ENCODE peak calls at places on chromosome 3, in seven cellular contexts. I is K562, B is H1, Y is GM12891, H is HepG2, T is GM12878, S is SK-N-SH. U is an unnamed sample.

GRCh38 chr3:185656321-185656840 is 70.3 kb downstream of the SENP2 start:
- DNase-seq in B (no peak), T (no peak), H (no peak), Y (no peak), S (no peak), I (no peak), U (no peak)

GRCh38 chr3:106534206-106534605 is 665.4 kb upstream of the CBLB start:
- DNase-seq in B (no peak), H (no peak), Y (no peak), T (no peak), S (no peak), I (no peak), U (no peak)

GRCh38 chr3:148962513-148962912 is 28.8 kb upstream of the GYG1 start:
- DNase-seq in I (peak), S (no peak), Y (no peak), T (no peak), H (peak), B (peak), U (no peak)

GRCh38 chr3:130916507-130917167 is 22.8 kb downstream of the ATP2C1 start:
- DNase-seq in H (no peak), T (no peak), Y (no peak), I (no peak), S (no peak), B (no peak), U (no peak)

GRCh38 chr3:30308131-30308530 is 298.3 kb upstream of the TGFBR2 start:
- DNase-seq in B (no peak), T (no peak), H (no peak), I (no peak), S (no peak), Y (no peak), U (no peak)

GRCh38 chr3:11509175-11510000 is 134.3 kb downstream of the VGLL4 start:
- DNase-seq in Y (no peak), S (peak), T (no peak), I (peak), B (peak), H (peak), U (no peak)

GRCh38 chr3:192133271-192133670 is 594.1 kb downstream of the FGF12 start:
- DNase-seq in B (no peak), T (no peak), Y (no peak), S (no peak), H (no peak), I (no peak), U (no peak)

GRCh38 chr3:25007974-25008658 is 419.9 kb upstream of the RARB start:
- DNase-seq in S (no peak), T (peak), Y (no peak), H (no peak), B (no peak), I (no peak), U (no peak)

GRCh38 chr3:19811689-19812088 is 122.3 kb downstream of the EFHB start:
- DNase-seq in S (peak), T (no peak), H (no peak), I (peak), Y (no peak), B (no peak), U (no peak)

GRCh38 chr3:121894191-121894990 is at the start of gene SLC15A2:
- DNase-seq in H (no peak), S (no peak), I (no peak), Y (no peak), B (no peak), T (no peak), U (no peak)

GRCh38 chr3:150094150-150094932 is 123.6 kb upstream of the PFN2 start:
- DNase-seq in B (no peak), H (no peak), T (no peak), Y (no peak), I (no peak), S (no peak), U (no peak)

GRCh38 chr3:61444794-61445193 is 116.6 kb upstream of the PTPRG start:
- DNase-seq in B (no peak), I (no peak), T (no peak), S (no peak), H (no peak), Y (no peak), U (no peak)

GRCh38 chr3:150497956-150498355 is 48.3 kb downstream of the SERP1 start:
- DNase-seq in Y (no peak), B (no peak), S (no peak), I (peak), H (no peak), T (no peak), U (no peak)

GRCh38 chr3:143563786-143564185 is 284.5 kb downstream of the SLC9A9 start:
- DNase-seq in B (no peak), S (no peak), I (peak), Y (no peak), H (no peak), T (no peak), U (no peak)

GRCh38 chr3:149494759-149495580 is 20.5 kb downstream of the TM4SF4 start:
- DNase-seq in B (no peak), S (no peak), I (no peak), Y (no peak), T (no peak), H (no peak), U (no peak)

GRCh38 chr3:36193448-36193847 is 186.9 kb upstream of the STAC start:
- DNase-seq in T (no peak), I (no peak), H (no peak), B (no peak), Y (no peak), S (no peak), U (no peak)

GRCh38 chr3:194689493-194689901 is 3.8 kb downstream of the FAM43A start:
- DNase-seq in I (no peak), S (no peak), B (no peak), H (no peak), Y (no peak), T (no peak), U (no peak)

GRCh38 chr3:10790713-10791112 is 25.3 kb upstream of the SLC6A11 start:
- DNase-seq in B (no peak), Y (no peak), S (no peak), T (no peak), I (no peak), H (no peak), U (no peak)

GRCh38 chr3:5787863-5788488 is 600.5 kb downstream of the EDEM1 start:
- DNase-seq in T (no peak), S (peak), I (no peak), B (no peak), H (no peak), Y (no peak), U (no peak)

GRCh38 chr3:76352848-76353130 is 567.4 kb upstream of the ZNF717 start:
- DNase-seq in H (no peak), Y (no peak), I (no peak), B (no peak), T (no peak), S (no peak), U (no peak)

GRCh38 chr3:195705081-195705991 is 15.4 kb upstream of the MUC20 start:
- DNase-seq in H (no peak), S (no peak), Y (no peak), B (no peak), T (no peak), I (peak), U (no peak)

GRCh38 chr3:194089357-194090177 is 46.4 kb upstream of the HES1 start:
- DNase-seq in B (no peak), S (no peak), Y (peak), T (no peak), I (peak), H (peak), U (no peak)

GRCh38 chr3:138389841-138390581 is 41.6 kb downstream of the MRAS start:
- DNase-seq in I (no peak), B (no peak), Y (no peak), S (no peak), H (peak), T (no peak), U (no peak)

GRCh38 chr3:175751089-175751488 is 892.0 kb downstream of the NAALADL2 start:
- DNase-seq in H (no peak), I (no peak), T (no peak), Y (no peak), S (no peak), B (no peak), U (no peak)

GRCh38 chr3:42052867-42053351 is 38.2 kb upstream of the TRAK1 start:
- DNase-seq in B (no peak), H (peak), I (no peak), S (no peak), T (no peak), Y (no peak), U (no peak)

GRCh38 chr3:51389423-51390183 is 1.5 kb upstream of the RBM15B start:
- DNase-seq in S (peak), B (peak), I (peak), Y (no peak), T (no peak), H (peak), U (no peak)

GRCh38 chr3:186717039-186717457 is at the start of gene KNG1:
- DNase-seq in B (no peak), H (peak), I (no peak), Y (no peak), T (no peak), S (no peak), U (no peak)

GRCh38 chr3:72660270-72661114 is 187.8 kb downstream of the SHQ1 start:
- DNase-seq in Y (no peak), B (no peak), I (no peak), S (no peak), H (no peak), T (no peak), U (no peak)

DNA sequence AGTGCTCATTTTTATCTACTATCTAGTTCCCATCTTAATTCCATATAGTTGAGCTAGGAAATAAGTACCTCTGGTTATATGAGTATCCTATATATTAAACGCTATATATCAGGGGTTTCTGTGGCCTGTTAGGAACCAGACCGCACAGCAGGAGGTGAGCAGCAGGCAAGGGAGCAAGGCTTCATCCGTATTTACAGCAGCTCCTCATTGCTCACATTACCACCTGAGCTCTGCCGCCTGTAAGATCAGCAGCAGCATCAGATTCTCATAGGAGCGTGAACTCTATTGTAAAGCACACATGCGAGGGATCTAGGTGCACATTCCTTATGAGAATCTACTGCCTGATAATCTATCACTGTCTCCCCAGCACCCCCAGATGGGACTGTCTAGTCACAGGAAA is 23.0 kb downstream of the GSK3B start:
- DNase-seq in Y (no peak), I (no peak), H (no peak), T (no peak), S (no peak), B (no peak), U (no peak)
- TF ChIP-seq TAF1 in Y (no peak), I (no peak), H (no peak), T (no peak), S (no peak), B (no peak), U (no peak)

GRCh38 chr3:127699946-127700300 is 27.2 kb downstream of the ABTB1 start:
- DNase-seq in I (no peak), B (no peak), H (no peak), Y (no peak), S (no peak), T (no peak), U (no peak)

GRCh38 chr3:127701281-127701792 is 28.6 kb downstream of the ABTB1 start:
- DNase-seq in H (no peak), S (no peak), B (no peak), I (peak), Y (no peak), T (no peak), U (no peak)

GRCh38 chr3:127699098-127699945 is 26.6 kb downstream of the ABTB1 start:
- DNase-seq in I (no peak), B (no peak), H (no peak), T (no peak), Y (no peak), S (no peak), U (no peak)

GRCh38 chr3:127702151-127702578 is 29.4 kb downstream of the ABTB1 start:
- DNase-seq in H (no peak), Y (no peak), I (peak), B (no peak), S (no peak), T (no peak), U (no peak)

DNA sequence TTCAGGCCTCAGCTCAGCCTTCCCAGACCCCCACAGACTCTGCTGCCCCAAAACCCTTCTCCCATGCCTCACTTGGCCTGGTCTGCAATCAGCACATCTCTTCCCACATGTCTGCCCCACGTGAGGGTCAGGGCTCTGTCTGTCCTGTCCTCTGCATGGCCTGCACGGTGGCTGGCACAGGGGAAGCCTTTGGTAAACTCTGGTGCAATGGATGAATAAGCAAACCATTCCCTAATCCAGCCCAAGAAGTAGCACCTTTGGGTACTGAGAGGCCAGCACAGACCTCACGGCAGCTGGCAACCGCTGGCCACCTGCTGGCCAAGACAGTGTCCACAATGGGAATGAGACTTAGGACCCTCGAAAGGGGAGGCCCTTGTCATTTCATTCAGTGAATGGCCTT is 27.7 kb downstream of the ABTB1 start:
- DNase-seq in Y (no peak), I (no peak), H (no peak), T (no peak), S (no peak), B (no peak), U (no peak)
- TF ChIP-seq TAF1 in Y (no peak), I (no peak), H (no peak), T (no peak), S (no peak), B (no peak), U (no peak)

GRCh38 chr3:181691951-181692849 is 19.5 kb upstream of the SOX2 start:
- DNase-seq in B (no peak), H (no peak), T (no peak), Y (no peak), S (peak), I (no peak), U (no peak)
- TF ChIP-seq TAF1 in B (no peak), H (no peak), T (no peak), Y (no peak), S (no peak), I (no peak), U (no peak)

DNA sequence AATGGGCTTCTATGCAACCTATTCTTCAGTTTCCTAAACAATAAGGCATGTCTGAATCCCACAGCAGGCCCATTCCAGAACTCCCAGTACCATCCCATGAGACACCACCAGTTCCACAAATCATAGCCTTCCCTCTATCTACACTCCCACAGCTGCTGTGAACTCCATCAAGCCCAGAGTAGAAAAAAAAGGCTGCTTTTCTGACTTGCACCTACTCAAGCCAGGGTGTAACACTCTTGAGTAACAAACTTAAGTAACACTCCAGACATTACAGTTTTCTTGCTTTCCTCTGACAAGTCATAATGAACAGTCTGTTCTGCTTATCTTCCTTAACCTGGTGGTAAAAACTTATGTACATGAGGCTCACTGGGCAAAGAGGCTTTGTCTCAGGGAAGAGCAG is 283.1 kb downstream of the NFKBIZ start:
- DNase-seq in Y (no peak), S (no peak), H (no peak), I (no peak), T (no peak), B (no peak), U (no peak)
- TF ChIP-seq TAF1 in Y (no peak), S (no peak), H (no peak), I (no peak), T (no peak), B (no peak), U (no peak)

DNA sequence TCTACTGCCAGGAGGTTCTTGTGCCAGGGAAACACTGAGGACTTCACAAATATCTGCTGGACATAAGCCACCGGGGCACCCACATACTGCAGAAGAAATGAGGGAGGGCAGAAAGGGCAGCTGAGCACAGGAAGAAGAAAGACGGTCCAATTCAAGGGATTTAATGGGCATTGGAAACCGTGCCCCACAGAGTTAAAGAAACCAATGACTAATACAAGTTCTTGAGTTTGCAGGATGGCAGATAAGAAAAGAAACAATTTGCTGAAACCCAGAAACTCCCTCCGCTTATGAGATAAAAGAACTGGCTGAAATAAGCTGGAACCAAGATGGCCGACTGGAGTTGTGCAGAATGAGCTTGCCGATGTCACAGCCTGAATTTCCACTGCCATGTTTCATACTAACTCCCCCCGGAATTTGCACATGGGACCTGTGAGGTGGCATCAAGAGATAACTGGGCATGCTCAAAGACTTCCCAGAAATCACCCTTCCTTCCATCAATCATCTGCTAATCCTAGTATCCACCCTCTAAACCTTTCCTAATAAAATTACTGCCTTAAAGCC is 47.1 kb downstream of the SCAP start:
- DNase-seq in T (no peak), S (no peak), Y (no peak), H (no peak), I (no peak), B (no peak), U (no peak)
- TF ChIP-seq TAF1 in T (no peak), S (no peak), Y (no peak), H (no peak), I (no peak), B (no peak), U (no peak)

GRCh38 chr3:123072152-123072551 is 5.3 kb downstream of the PDIA5 start:
- DNase-seq in H (no peak), S (no peak), B (no peak), T (no peak), Y (no peak), I (no peak), U (no peak)
- TF ChIP-seq TAF1 in H (no peak), S (no peak), B (no peak), T (no peak), Y (no peak), I (no peak), U (no peak)

DNA sequence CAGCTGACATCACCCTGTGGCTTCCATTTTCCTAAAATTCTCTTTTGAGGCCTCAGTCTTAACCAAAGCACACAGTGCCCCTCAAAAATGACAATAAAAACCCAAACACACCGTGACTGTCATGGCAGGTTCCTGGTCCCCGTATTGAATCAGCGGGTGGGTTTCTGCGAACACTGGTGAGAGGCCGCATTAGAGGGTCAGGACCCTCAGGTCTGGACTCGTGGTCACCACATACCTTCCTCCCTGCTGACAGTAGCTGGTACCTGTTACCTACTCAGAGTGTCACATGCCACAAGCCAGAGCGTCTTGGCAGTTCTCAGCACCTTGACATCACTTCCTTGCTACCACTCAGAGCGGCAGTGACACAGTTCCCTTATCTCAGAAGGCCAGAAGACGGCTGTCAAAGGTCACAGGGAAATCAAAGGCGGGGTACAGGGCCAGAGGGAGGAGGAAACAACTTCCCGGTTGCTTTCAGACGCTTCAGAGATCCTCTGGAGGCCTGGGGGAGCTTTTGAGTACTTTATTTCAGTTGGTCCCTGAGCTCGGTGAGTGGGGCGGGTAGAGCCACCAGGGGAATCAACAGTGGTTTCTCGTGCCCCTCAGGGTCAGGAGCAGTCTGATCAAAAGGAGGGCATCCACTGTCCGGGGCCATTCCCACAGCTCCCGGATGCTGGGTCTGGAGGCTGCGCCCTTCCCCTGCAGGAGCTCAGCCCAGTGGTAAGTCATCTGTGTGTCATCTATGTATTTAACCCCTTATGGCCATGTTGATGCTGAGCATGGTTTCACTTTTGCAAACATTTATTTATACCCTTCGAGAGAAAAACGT is at the start of the genes CCR5AS and CCRL2:
- DNase-seq in Y (peak), H (no peak), S (no peak), I (peak), B (no peak), T (no peak), U (peak)
- TF ChIP-seq TAF1 in Y (no peak), H (no peak), S (no peak), I (peak), B (no peak), T (no peak), U (peak)

DNA sequence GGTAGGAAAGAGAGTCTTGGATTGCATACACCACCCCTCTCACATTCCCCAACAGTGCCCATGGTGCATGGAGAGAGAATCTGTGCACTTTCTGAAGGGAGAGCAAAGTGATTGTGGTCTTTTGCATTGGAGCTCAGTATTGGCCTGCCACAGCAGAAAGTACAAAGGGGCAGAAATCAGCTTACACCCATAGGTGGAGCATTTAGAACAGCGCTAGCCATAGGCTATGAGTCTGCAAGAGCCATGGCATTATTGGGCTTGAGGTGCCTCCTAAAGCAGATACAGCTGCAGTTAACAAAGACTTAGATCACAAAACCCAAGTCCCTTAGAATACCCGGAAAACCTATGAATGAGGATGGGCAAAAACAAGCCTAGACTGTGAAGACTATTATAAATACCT is 21.8 kb downstream of the SI start:
- DNase-seq in T (no peak), Y (no peak), I (no peak), B (no peak), H (no peak), S (no peak), U (no peak)
- TF ChIP-seq TAF1 in T (no peak), Y (no peak), I (no peak), B (no peak), H (no peak), S (no peak), U (no peak)